ENCODE peak calls at places on chromosome 1, in six cellular contexts. C, L, H, X, K and A are unnamed samples.

GRCh38 chr1:44416408-44416807 is 11.4 kb downstream of the RNF220 start:
- DNase-seq in C (no peak), L (no peak), H (no peak), X (no peak), K (no peak), A (no peak)

GRCh38 chr1:161261859-161262225 is 3.3 kb downstream of the PCP4L1 start:
- DNase-seq in C (no peak), L (no peak), H (no peak), X (no peak), K (no peak), A (no peak)

GRCh38 chr1:112358798-112359408 is 37.1 kb upstream of the CTTNBP2NL start:
- DNase-seq in C (peak; percentile 42), L (peak; percentile 69), H (peak; percentile 52), X (peak; percentile 71), K (peak; percentile 26), A (peak; percentile 23)

GRCh38 chr1:227490001-227490400 is 73.4 kb upstream of the ZNF678 start:
- DNase-seq in C (no peak), L (no peak), H (no peak), X (no peak), K (no peak), A (no peak)

GRCh38 chr1:117561551-117561950 is 44.3 kb upstream of the TENT5C start:
- DNase-seq in C (no peak), L (no peak), H (no peak), X (no peak), K (no peak), A (no peak)

GRCh38 chr1:21622466-21623315 is 46.5 kb downstream of the RAP1GAP start:
- DNase-seq in C (no peak), L (peak; percentile 46), H (no peak), X (no peak), K (peak; percentile 49), A (no peak)

GRCh38 chr1:158199840-158200239 is 19.1 kb downstream of the CD1D start:
- DNase-seq in C (no peak), L (peak; percentile 42), H (no peak), X (peak; percentile 53), K (no peak), A (no peak)

GRCh38 chr1:116942344-116942743 is 32.6 kb downstream of the PTGFRN start:
- DNase-seq in C (no peak), L (no peak), H (no peak), X (no peak), K (no peak), A (no peak)

GRCh38 chr1:242743983-242744780 is 219.7 kb upstream of the PLD5 start:
- DNase-seq in C (no peak), L (no peak), H (no peak), X (no peak), K (no peak), A (no peak)

GRCh38 chr1:29459551-29459945 is 223.2 kb downstream of the PTPRU start:
- DNase-seq in C (no peak), L (no peak), H (no peak), X (no peak), K (no peak), A (no peak)

GRCh38 chr1:111320066-111320879 is 29.6 kb downstream of the CHIA start:
- DNase-seq in C (no peak), L (no peak), H (no peak), X (no peak), K (no peak), A (peak; percentile 38)